ENCODE peak calls at places on chromosomes 4 and X, in four cellular contexts. One of them, this sample, is unnamed.

GRCh38 chr4:151841107-151841506 is 80.3 kb upstream of the GATB start:
- DNase-seq in Karpas-422: no peak
- DNase-seq in endodermal cell: no peak
- DNase-seq in A549: no peak
- DNase-seq in this sample: no peak

GRCh38 chrX:119647089-119647488 is 40.9 kb upstream of the NKRF start:
- DNase-seq in Karpas-422: no peak
- DNase-seq in endodermal cell: no peak
- DNase-seq in A549: no peak
- DNase-seq in this sample: no peak

GRCh38 chr4:122742933-122743829 is 10.7 kb downstream of the BBS12 start:
- DNase-seq in Karpas-422: no peak
- DNase-seq in endodermal cell: no peak
- DNase-seq in A549: no peak
- DNase-seq in this sample: no peak

GRCh38 chr4:85369703-85370380 is 105.1 kb upstream of the ARHGAP24 start:
- DNase-seq in Karpas-422: no peak
- DNase-seq in endodermal cell: no peak
- DNase-seq in A549: no peak
- DNase-seq in this sample: no peak

GRCh38 chrX:119565110-119565663 is at the start of gene STEEP1:
- DNase-seq in Karpas-422: peak; percentile 94
- DNase-seq in endodermal cell: peak; percentile 93
- DNase-seq in A549: peak; percentile 96
- DNase-seq in this sample: peak; percentile 93

GRCh38 chr4:146333895-146334262 is 119.5 kb downstream of the REELD1 start:
- DNase-seq in Karpas-422: no peak
- DNase-seq in endodermal cell: no peak
- DNase-seq in A549: no peak
- DNase-seq in this sample: no peak

GRCh38 chrX:108732630-108733321 is 3.6 kb downstream of the IRS4 start:
- DNase-seq in Karpas-422: no peak
- DNase-seq in endodermal cell: peak; percentile 87
- DNase-seq in A549: no peak
- DNase-seq in this sample: no peak

GRCh38 chr4:143773998-143774898 is 73.8 kb upstream of the FREM3 start:
- DNase-seq in Karpas-422: peak; percentile 93
- DNase-seq in endodermal cell: peak; percentile 84
- DNase-seq in A549: peak; percentile 66
- DNase-seq in this sample: peak; percentile 83

GRCh38 chr4:80897537-80898303 is 132.8 kb upstream of the BMP3 start:
- DNase-seq in Karpas-422: no peak
- DNase-seq in endodermal cell: no peak
- DNase-seq in A549: no peak
- DNase-seq in this sample: no peak

GRCh38 chrX:70087857-70088256 is 25.6 kb downstream of the OTUD6A start:
- DNase-seq in Karpas-422: no peak
- DNase-seq in endodermal cell: no peak
- DNase-seq in A549: no peak
- DNase-seq in this sample: no peak

GRCh38 chr4:152374606-152375285 is 161.1 kb downstream of the FBXW7 start:
- DNase-seq in Karpas-422: no peak
- DNase-seq in endodermal cell: no peak
- DNase-seq in A549: no peak
- DNase-seq in this sample: no peak

GRCh38 chrX:129125515-129125914 is 397.8 kb downstream of the SMARCA1 start:
- DNase-seq in Karpas-422: no peak
- DNase-seq in endodermal cell: no peak
- DNase-seq in A549: no peak
- DNase-seq in this sample: no peak

GRCh38 chr4:26873391-26874026 is 12.9 kb downstream of the STIM2 start:
- DNase-seq in Karpas-422: no peak
- DNase-seq in endodermal cell: no peak
- DNase-seq in A549: no peak
- DNase-seq in this sample: no peak

GRCh38 chr4:107654694-107655093 is 65.3 kb downstream of the PAPSS1 start:
- DNase-seq in Karpas-422: no peak
- DNase-seq in endodermal cell: peak; percentile 49
- DNase-seq in A549: peak; percentile 4
- DNase-seq in this sample: no peak

GRCh38 chr4:84403656-84404055 is 95.4 kb downstream of the NKX6-1 start:
- DNase-seq in Karpas-422: no peak
- DNase-seq in endodermal cell: no peak
- DNase-seq in A549: no peak
- DNase-seq in this sample: no peak

GRCh38 chr4:147247577-147247976 is 233.3 kb upstream of the EDNRA start:
- DNase-seq in Karpas-422: no peak
- DNase-seq in endodermal cell: no peak
- DNase-seq in A549: peak; percentile 75
- DNase-seq in this sample: no peak

GRCh38 chrX:144896323-144896722 is 351.0 kb upstream of the SPANXN1 start:
- DNase-seq in Karpas-422: peak; percentile 58
- DNase-seq in endodermal cell: no peak
- DNase-seq in A549: no peak
- DNase-seq in this sample: no peak

GRCh38 chr4:6772223-6772928 is 10.2 kb upstream of the KIAA0232 start:
- DNase-seq in Karpas-422: no peak
- DNase-seq in endodermal cell: no peak
- DNase-seq in A549: no peak
- DNase-seq in this sample: no peak

GRCh38 chrX:38649227-38649626 is 87.9 kb downstream of the TSPAN7 start:
- DNase-seq in Karpas-422: no peak
- DNase-seq in endodermal cell: no peak
- DNase-seq in A549: no peak
- DNase-seq in this sample: no peak

GRCh38 chr4:122666527-122667245 is 45.8 kb upstream of the IL21 start:
- DNase-seq in Karpas-422: no peak
- DNase-seq in endodermal cell: no peak
- DNase-seq in A549: peak; percentile 46
- DNase-seq in this sample: no peak

GRCh38 chr4:46993075-46994006 is at the start of gene GABRA4:
- DNase-seq in Karpas-422: no peak
- DNase-seq in endodermal cell: peak; percentile 80
- DNase-seq in A549: no peak
- DNase-seq in this sample: no peak

GRCh38 chr4:69239777-69240176 is 25.2 kb upstream of the UGT2B11 start:
- DNase-seq in Karpas-422: no peak
- DNase-seq in endodermal cell: no peak
- DNase-seq in A549: no peak
- DNase-seq in this sample: no peak

GRCh38 chrX:21972721-21973120 is 32.2 kb downstream of the SMS start:
- DNase-seq in Karpas-422: peak; percentile 52
- DNase-seq in endodermal cell: no peak
- DNase-seq in A549: peak; percentile 35
- DNase-seq in this sample: no peak

GRCh38 chr4:25973346-25973745 is 59.3 kb downstream of the SMIM20 start:
- DNase-seq in Karpas-422: no peak
- DNase-seq in endodermal cell: no peak
- DNase-seq in A549: no peak
- DNase-seq in this sample: no peak

GRCh38 chrX:154138857-154139256 is 5.2 kb upstream of the OPN1LW start:
- DNase-seq in Karpas-422: no peak
- DNase-seq in endodermal cell: no peak
- DNase-seq in A549: no peak
- DNase-seq in this sample: no peak

GRCh38 chr4:65367306-65367705 is 303.0 kb downstream of the EPHA5 start:
- DNase-seq in Karpas-422: no peak
- DNase-seq in endodermal cell: no peak
- DNase-seq in A549: no peak
- DNase-seq in this sample: peak; percentile 23

GRCh38 chr4:140686799-140687198 is 69.4 kb downstream of the TBC1D9 start:
- DNase-seq in Karpas-422: no peak
- DNase-seq in endodermal cell: no peak
- DNase-seq in A549: no peak
- DNase-seq in this sample: no peak

GRCh38 chr4:54498661-54499111 is 159.1 kb upstream of the KIT start:
- DNase-seq in Karpas-422: no peak
- DNase-seq in endodermal cell: no peak
- DNase-seq in A549: peak; percentile 11
- DNase-seq in this sample: no peak

GRCh38 chrX:25034889-25035288 is 19.1 kb upstream of the ARX start:
- DNase-seq in Karpas-422: no peak
- DNase-seq in endodermal cell: peak; percentile 81
- DNase-seq in A549: no peak
- DNase-seq in this sample: no peak

GRCh38 chr4:141896687-141897086 is 260.3 kb downstream of the IL15 start:
- DNase-seq in Karpas-422: no peak
- DNase-seq in endodermal cell: no peak
- DNase-seq in A549: no peak
- DNase-seq in this sample: no peak

GRCh38 chr4:162645381-162645780 is 481.6 kb upstream of the FSTL5 start:
- DNase-seq in Karpas-422: no peak
- DNase-seq in endodermal cell: no peak
- DNase-seq in A549: peak; percentile 23
- DNase-seq in this sample: no peak

GRCh38 chr4:27168783-27169182 is 308.1 kb downstream of the STIM2 start:
- DNase-seq in Karpas-422: no peak
- DNase-seq in endodermal cell: no peak
- DNase-seq in A549: no peak
- DNase-seq in this sample: no peak

GRCh38 chrX:130347336-130347735 is 7.6 kb downstream of the SLC25A14 start:
- DNase-seq in Karpas-422: no peak
- DNase-seq in endodermal cell: no peak
- DNase-seq in A549: no peak
- DNase-seq in this sample: no peak

GRCh38 chrX:130625381-130625780 is 223.6 kb downstream of the RBMX2 start:
- DNase-seq in Karpas-422: no peak
- DNase-seq in endodermal cell: no peak
- DNase-seq in A549: no peak
- DNase-seq in this sample: no peak

GRCh38 chr4:90357117-90357710 is 230.0 kb downstream of the CCSER1 start:
- DNase-seq in Karpas-422: peak; percentile 76
- DNase-seq in endodermal cell: no peak
- DNase-seq in A549: peak; percentile 71
- DNase-seq in this sample: peak; percentile 6

GRCh38 chr4:113958766-113959540 is 20.5 kb downstream of the ARSJ start:
- DNase-seq in Karpas-422: no peak
- DNase-seq in endodermal cell: no peak
- DNase-seq in A549: peak; percentile 83
- DNase-seq in this sample: no peak
- H3K4me3 ChIP-seq in Karpas-422: no peak overlapping the region
- H3K4me3 ChIP-seq in endodermal cell: no peak overlapping the region
- H3K4me3 ChIP-seq in A549: peak overlapping the region; percentile 28
- H3K4me3 ChIP-seq in this sample: no peak overlapping the region

GRCh38 chr4:15755781-15756180 is 22.3 kb upstream of the CD38 start:
- DNase-seq in Karpas-422: no peak
- DNase-seq in endodermal cell: no peak
- DNase-seq in A549: no peak
- DNase-seq in this sample: no peak

GRCh38 chr4:15756361-15756861 is 21.7 kb upstream of the CD38 start:
- DNase-seq in Karpas-422: peak; percentile 72
- DNase-seq in endodermal cell: no peak
- DNase-seq in A549: peak; percentile 37
- DNase-seq in this sample: peak; percentile 97

GRCh38 chr4:15755321-15755750 is 22.8 kb upstream of the CD38 start:
- DNase-seq in Karpas-422: no peak
- DNase-seq in endodermal cell: no peak
- DNase-seq in A549: no peak
- DNase-seq in this sample: no peak

GRCh38 chr4:15758294-15758693 is 19.8 kb upstream of the CD38 start:
- DNase-seq in Karpas-422: no peak
- DNase-seq in endodermal cell: no peak
- DNase-seq in A549: no peak
- DNase-seq in this sample: no peak

GRCh38 chr4:15757084-15757483 is 21.0 kb upstream of the CD38 start:
- DNase-seq in Karpas-422: no peak
- DNase-seq in endodermal cell: no peak
- DNase-seq in A549: no peak
- DNase-seq in this sample: no peak
- H3K4me3 ChIP-seq in Karpas-422: no peak overlapping the region
- H3K4me3 ChIP-seq in endodermal cell: no peak overlapping the region
- H3K4me3 ChIP-seq in A549: no peak overlapping the region
- H3K4me3 ChIP-seq in this sample: peak overlapping the region; percentile 46

GRCh38 chr4:2364654-2365053 is 53.8 kb downstream of the ZFYVE28 start:
- DNase-seq in Karpas-422: no peak
- DNase-seq in endodermal cell: peak; percentile 36
- DNase-seq in A549: no peak
- DNase-seq in this sample: no peak
- H3K4me3 ChIP-seq in Karpas-422: no peak overlapping the region
- H3K4me3 ChIP-seq in endodermal cell: no peak overlapping the region
- H3K4me3 ChIP-seq in A549: no peak overlapping the region
- H3K4me3 ChIP-seq in this sample: no peak overlapping the region

GRCh38 chrX:40244980-40245379 is 147.2 kb upstream of the BCOR start:
- DNase-seq in Karpas-422: no peak
- DNase-seq in endodermal cell: no peak
- DNase-seq in A549: no peak
- DNase-seq in this sample: peak; percentile 76
- H3K4me3 ChIP-seq in Karpas-422: no peak overlapping the region
- H3K4me3 ChIP-seq in endodermal cell: no peak overlapping the region
- H3K4me3 ChIP-seq in A549: no peak overlapping the region
- H3K4me3 ChIP-seq in this sample: no peak overlapping the region

GRCh38 chr4:51853027-51853682 is 10.2 kb downstream of the DCUN1D4 start:
- DNase-seq in Karpas-422: no peak
- DNase-seq in endodermal cell: peak; percentile 60
- DNase-seq in A549: peak; percentile 14
- DNase-seq in this sample: no peak
- H3K4me3 ChIP-seq in Karpas-422: no peak overlapping the region
- H3K4me3 ChIP-seq in endodermal cell: no peak overlapping the region
- H3K4me3 ChIP-seq in A549: no peak overlapping the region
- H3K4me3 ChIP-seq in this sample: no peak overlapping the region

DNA sequence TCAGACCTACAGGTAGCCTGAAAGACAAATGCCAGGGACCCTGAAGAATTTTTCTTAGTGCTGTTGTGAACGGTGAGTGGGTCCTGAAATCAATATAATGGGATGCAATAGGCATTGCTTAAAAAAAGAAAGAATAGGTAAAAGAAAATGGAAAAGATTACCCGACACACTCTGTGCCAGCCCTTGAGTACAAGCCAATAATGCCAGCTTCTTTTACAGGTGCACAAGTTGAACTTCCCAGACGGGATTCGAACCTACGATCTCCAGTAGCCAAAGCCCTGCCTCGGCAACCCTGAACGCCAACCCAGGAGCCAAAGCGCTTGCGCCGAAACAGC is 24.7 kb upstream of the GLOD5 start:
- DNase-seq in Karpas-422: no peak
- DNase-seq in endodermal cell: no peak
- DNase-seq in A549: no peak
- DNase-seq in this sample: no peak
- H3K4me3 ChIP-seq in Karpas-422: peak overlapping the region; percentile 69
- H3K4me3 ChIP-seq in endodermal cell: peak overlapping the region; percentile 78
- H3K4me3 ChIP-seq in A549: peak overlapping the region; percentile 30
- H3K4me3 ChIP-seq in this sample: peak overlapping the region; percentile 49

This sample was measured in Jurkat, Clone E6-1.